ENCODE peak calls at places on chromosomes 1 and 21, in seven cellular contexts. O is colonic mucosa, L is B cell, U is hepatocyte, K is sigmoid colon, W is GM23338, M is fibroblast of mammary gland. B is an unnamed sample.

GRCh38 chr1:35264861-35265260 is 3.6 kb upstream of the ZMYM4 start:
- DNase-seq in O (peak), L (no peak), U (no peak), K (no peak), W (peak), M (peak), B (no peak)

GRCh38 chr21:28538987-28539622 is 453.6 kb downstream of the LTN1 start:
- DNase-seq in O (no peak), L (no peak), U (no peak), K (no peak), W (no peak), M (peak), B (no peak)

GRCh38 chr1:165365344-165365743 is 8.8 kb upstream of the LMX1A start:
- DNase-seq in O (no peak), L (no peak), U (no peak), K (no peak), W (no peak), M (peak), B (no peak)

GRCh38 chr1:225919906-225920305 is 4.1 kb downstream of the PYCR2 start:
- DNase-seq in O (no peak), L (no peak), U (peak), K (peak), W (no peak), M (peak), B (no peak)

GRCh38 chr1:77375990-77376389 is 94.2 kb downstream of the AK5 start:
- DNase-seq in O (no peak), L (no peak), U (no peak), K (no peak), W (no peak), M (no peak), B (no peak)

GRCh38 chr1:156481527-156481926 is 19.0 kb downstream of the MEF2D start:
- DNase-seq in O (no peak), L (no peak), U (no peak), K (no peak), W (no peak), M (no peak), B (no peak)

GRCh38 chr1:204923209-204923608 is 52.5 kb downstream of the NFASC start:
- DNase-seq in O (no peak), L (no peak), U (no peak), K (peak), W (peak), M (no peak), B (no peak)

GRCh38 chr1:171345536-171345935 is 31.6 kb downstream of the FMO4 start:
- DNase-seq in O (no peak), L (no peak), U (no peak), K (no peak), W (no peak), M (peak), B (no peak)

GRCh38 chr1:39105841-39106765 is 80.0 kb downstream of the NDUFS5 start:
- DNase-seq in O (peak), L (peak), U (peak), K (peak), W (peak), M (peak), B (no peak)

GRCh38 chr1:205936316-205936715 is 6.9 kb downstream of the SLC26A9 start:
- DNase-seq in O (no peak), L (no peak), U (no peak), K (no peak), W (no peak), M (no peak), B (no peak)

GRCh38 chr1:147225193-147225730 is at the start of gene FMO5:
- DNase-seq in O (peak), L (peak), U (peak), K (peak), W (peak), M (peak), B (peak)

GRCh38 chr1:66764994-66765578 is 12.8 kb downstream of the DYNLT5 start:
- DNase-seq in O (peak), L (no peak), U (peak), K (no peak), W (peak), M (peak), B (no peak)

GRCh38 chr21:38804030-38804616 is 1.6 kb upstream of the ETS2 start:
- DNase-seq in O (no peak), L (no peak), U (no peak), K (no peak), W (no peak), M (no peak), B (no peak)

GRCh38 chr21:38804617-38805281 is 980 bp upstream of the ETS2 start:
- DNase-seq in O (peak), L (no peak), U (peak), K (peak), W (peak), M (peak), B (no peak)

GRCh38 chr21:38806942-38807284 is 1.2 kb downstream of the ETS2 start:
- DNase-seq in O (no peak), L (no peak), U (no peak), K (no peak), W (no peak), M (peak), B (no peak)

GRCh38 chr21:38806153-38806941 is 618 bp downstream of the ETS2 start:
- DNase-seq in O (peak), L (peak), U (no peak), K (peak), W (peak), M (no peak), B (peak)

GRCh38 chr21:38805282-38806152 is at the start of gene ETS2:
- DNase-seq in O (peak), L (peak), U (peak), K (peak), W (peak), M (peak), B (peak)
- TF ChIP-seq CTCF in O (no peak), L (no peak), U (no peak), K (no peak), W (no peak), M (no peak), B (no peak)

GRCh38 chr1:58839871-58840835 is 56.3 kb upstream of the JUN start:
- DNase-seq in O (no peak), L (no peak), U (no peak), K (no peak), W (no peak), M (peak), B (no peak)

GRCh38 chr1:58842941-58843340 is 59.1 kb upstream of the JUN start:
- DNase-seq in O (no peak), L (no peak), U (no peak), K (no peak), W (no peak), M (no peak), B (no peak)

GRCh38 chr1:58839147-58839795 is 55.4 kb upstream of the JUN start:
- DNase-seq in O (no peak), L (no peak), U (no peak), K (no peak), W (no peak), M (no peak), B (no peak)

GRCh38 chr1:58844176-58844575 is 60.3 kb upstream of the JUN start:
- DNase-seq in O (no peak), L (no peak), U (no peak), K (no peak), W (no peak), M (peak), B (no peak)

GRCh38 chr1:58841455-58841854 is 57.6 kb upstream of the JUN start:
- DNase-seq in O (peak), L (no peak), U (no peak), K (no peak), W (peak), M (peak), B (no peak)
- TF ChIP-seq CTCF in O (peak), L (peak), U (no peak), K (no peak), W (peak), M (peak), B (no peak)

GRCh38 chr1:95233737-95234493 is at the start of gene RWDD3:
- DNase-seq in O (peak), L (peak), U (peak), K (peak), W (peak), M (peak), B (peak)
- TF ChIP-seq CTCF in O (peak), L (peak), U (peak), K (peak), W (peak), M (peak), B (peak)

DNA sequence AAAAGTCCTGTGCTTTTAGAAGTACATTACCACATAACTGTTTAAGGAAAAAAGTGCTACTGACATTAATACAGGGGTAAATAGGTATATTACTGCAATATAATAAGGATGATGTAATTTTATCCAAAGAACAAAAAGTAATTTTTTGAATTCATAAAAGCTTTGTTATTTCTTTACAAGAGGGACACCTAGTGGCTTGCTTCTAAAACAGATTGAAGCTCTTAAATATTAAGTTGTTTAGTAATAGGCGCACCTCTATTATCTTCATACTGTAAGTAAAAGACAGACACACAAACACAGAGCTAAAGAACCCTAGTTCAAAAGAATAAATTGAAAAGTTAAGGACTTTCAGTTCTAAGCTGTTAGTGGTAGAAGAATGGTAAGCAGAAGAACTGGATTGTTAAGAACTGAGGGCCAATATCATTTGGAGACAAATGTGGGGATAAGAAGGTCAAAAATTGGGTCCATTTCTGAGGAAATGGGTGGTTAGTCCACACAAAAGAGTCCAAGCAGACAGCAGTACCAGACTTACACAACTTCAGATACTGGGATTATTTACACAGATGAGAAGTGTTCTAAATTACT is 15.4 kb downstream of the ZNHIT6 start:
- DNase-seq in O (no peak), L (no peak), U (peak), K (no peak), W (peak), M (peak), B (no peak)
- TF ChIP-seq CTCF in O (peak), L (peak), U (peak), K (no peak), W (no peak), M (peak), B (no peak)

GRCh38 chr1:155125946-155126493 is 1.7 kb upstream of the EFNA1 start:
- DNase-seq in O (peak), L (no peak), U (peak), K (peak), W (peak), M (peak), B (no peak)

GRCh38 chr1:155127105-155127671 is 488 bp upstream of the EFNA1 start:
- DNase-seq in O (peak), L (no peak), U (peak), K (peak), W (peak), M (peak), B (no peak)

GRCh38 chr1:155124503-155125463 is 2.9 kb upstream of the EFNA1 start:
- DNase-seq in O (peak), L (no peak), U (no peak), K (no peak), W (peak), M (no peak), B (no peak)

GRCh38 chr1:155126494-155127104 is 1.1 kb upstream of the EFNA1 start:
- DNase-seq in O (peak), L (peak), U (peak), K (peak), W (peak), M (no peak), B (peak)

DNA sequence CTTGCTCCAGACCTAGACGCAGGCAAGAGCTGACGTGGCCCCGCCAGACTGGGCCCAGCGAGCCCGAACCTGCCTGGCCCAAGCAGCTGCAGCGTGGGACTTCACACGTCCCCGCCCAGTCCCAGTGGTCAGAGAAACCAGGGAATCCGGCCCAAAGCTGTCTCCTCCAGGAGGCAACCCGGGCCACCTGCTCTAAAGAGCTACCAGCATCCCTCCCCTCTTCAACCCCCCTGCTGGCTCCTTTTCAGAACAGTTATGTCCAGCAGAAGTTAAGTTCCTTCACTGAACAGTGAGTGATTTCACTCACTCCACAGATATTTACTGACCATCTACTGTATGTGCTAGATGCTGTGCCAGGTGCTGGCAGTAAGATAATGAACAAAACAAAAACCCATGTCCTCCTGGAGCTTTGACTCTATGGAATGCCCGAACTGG is 2.1 kb upstream of the EFNA1 start:
- DNase-seq in O (no peak), L (no peak), U (no peak), K (peak), W (peak), M (no peak), B (no peak)
- TF ChIP-seq CTCF in O (no peak), L (no peak), U (no peak), K (no peak), W (no peak), M (no peak), B (no peak)

DNA sequence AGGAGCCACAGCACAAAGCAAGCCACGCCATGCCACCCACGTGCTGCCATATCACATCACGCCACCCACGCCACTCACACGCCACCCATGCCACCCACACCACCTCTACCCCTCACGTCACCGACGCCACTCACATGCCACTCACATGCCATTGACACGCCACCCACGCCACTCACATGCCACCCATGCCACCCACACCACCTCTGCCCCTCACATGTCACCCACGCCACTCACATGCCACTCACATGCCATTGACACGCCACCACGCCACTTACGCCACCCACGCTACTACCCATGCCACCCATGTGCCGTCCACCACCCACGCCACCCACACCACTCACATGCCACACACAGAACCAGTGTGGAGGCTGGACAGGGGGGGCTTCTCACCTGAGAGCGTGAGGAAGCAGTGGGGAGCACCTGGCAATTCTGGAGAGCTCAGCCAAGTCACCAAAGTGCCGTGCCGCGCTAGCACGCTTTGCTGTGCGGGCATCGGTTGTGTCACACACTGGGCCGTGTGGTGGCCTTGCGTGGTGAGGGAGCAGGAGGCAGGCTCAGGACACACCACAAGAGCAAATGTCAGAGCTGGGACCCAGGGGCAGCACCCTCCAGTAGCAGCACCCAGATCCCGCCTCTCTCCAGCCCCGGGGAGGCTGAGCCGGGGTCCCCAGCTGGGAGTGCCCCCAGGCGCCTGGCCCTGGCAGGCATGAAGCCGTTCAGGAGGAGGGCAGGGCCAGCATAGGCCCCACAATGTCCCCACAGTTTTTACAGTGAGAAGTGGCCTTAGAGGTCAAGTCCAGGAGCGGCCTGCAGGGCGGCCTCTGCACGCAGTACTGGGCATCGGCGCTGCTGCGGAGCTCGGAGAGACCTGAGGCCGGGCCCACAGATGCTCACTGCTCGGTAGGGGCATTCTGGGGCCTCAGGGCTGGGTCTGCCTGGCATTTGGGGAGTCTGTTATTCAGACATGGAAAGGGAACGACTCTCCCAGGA is 70.0 kb downstream of the AGPAT3 start:
- DNase-seq in O (no peak), L (no peak), U (no peak), K (no peak), W (no peak), M (no peak), B (no peak)
- TF ChIP-seq CTCF in O (no peak), L (no peak), U (no peak), K (no peak), W (no peak), M (no peak), B (no peak)

GRCh38 chr1:7516341-7516740 is 254.8 kb upstream of the VAMP3 start:
- DNase-seq in O (no peak), L (no peak), U (peak), K (no peak), W (peak), M (no peak), B (no peak)
- TF ChIP-seq CTCF in O (no peak), L (no peak), U (peak), K (no peak), W (peak), M (no peak), B (no peak)

GRCh38 chr1:222009105-222009730 is 267.3 kb upstream of the DUSP10 start:
- DNase-seq in O (no peak), L (peak), U (peak), K (no peak), W (peak), M (peak), B (no peak)
- TF ChIP-seq CTCF in O (peak), L (peak), U (peak), K (no peak), W (peak), M (peak), B (peak)

GRCh38 chr1:15937706-15938168 is 38.2 kb downstream of the ZBTB17 start:
- DNase-seq in O (no peak), L (no peak), U (no peak), K (peak), W (peak), M (peak), B (no peak)
- TF ChIP-seq CTCF in O (no peak), L (no peak), U (peak), K (no peak), W (peak), M (no peak), B (no peak)

DNA sequence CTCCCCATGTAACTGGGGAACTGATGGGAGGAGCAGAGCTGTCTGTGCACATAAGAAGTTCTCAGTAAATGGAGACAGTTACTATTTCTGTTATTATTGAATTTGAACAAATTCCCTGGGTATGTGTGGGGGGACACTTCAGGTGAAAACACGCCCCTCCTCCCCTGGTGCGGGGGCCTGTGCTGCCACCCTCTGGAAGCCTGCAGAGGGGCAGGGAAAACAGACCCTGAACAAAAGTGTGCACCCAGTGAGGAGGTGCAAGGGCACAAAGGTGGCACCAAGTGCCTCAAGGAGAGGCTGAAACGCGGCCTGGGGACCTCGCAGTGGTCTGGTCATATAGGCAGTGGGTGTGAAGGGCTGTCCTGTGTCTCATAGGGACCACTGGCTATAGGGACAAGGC is 18.2 kb upstream of the NADK start:
- DNase-seq in O (no peak), L (no peak), U (no peak), K (no peak), W (peak), M (no peak), B (no peak)
- TF ChIP-seq CTCF in O (no peak), L (peak), U (no peak), K (no peak), W (peak), M (peak), B (no peak)